ENCODE peak calls at places on chromosomes 1 and 21, in four cellular contexts. K is AG09309, W is astrocyte of the cerebellum, B is stomach. Z is an unnamed sample.

GRCh38 chr1:172914517-172915144 is 136.1 kb downstream of the TNFSF18 start:
- DNase-seq in K (peak; percentile 93), W (no peak), B (no peak), Z (no peak)

GRCh38 chr21:43734830-43735229 is 15.9 kb downstream of the PDXK start:
- DNase-seq in B (peak; percentile 54), W (peak; percentile 83), K (no peak), Z (no peak)

GRCh38 chr1:160307455-160307854 is 22.5 kb upstream of the PEX19 start:
- DNase-seq in B (no peak), W (no peak), K (no peak), Z (no peak)

GRCh38 chr1:34994878-34995277 is 9.7 kb upstream of the TMEM35B start:
- DNase-seq in B (no peak), W (no peak), K (no peak), Z (no peak)

GRCh38 chr1:113793878-113794834 is 18.1 kb downstream of the RSBN1 start:
- DNase-seq in B (no peak), K (no peak), W (no peak), Z (no peak)

GRCh38 chr1:225578247-225578646 is 74.7 kb downstream of the ENAH start:
- DNase-seq in B (no peak), W (no peak), K (no peak), Z (no peak)

GRCh38 chr1:30790850-30791778 is 33.5 kb upstream of the LAPTM5 start:
- DNase-seq in W (no peak), K (no peak), B (no peak), Z (no peak)

GRCh38 chr1:217921126-217921900 is 290.2 kb downstream of the SPATA17 start:
- DNase-seq in W (no peak), B (no peak), K (no peak), Z (no peak)

GRCh38 chr1:42133809-42134526 is 19.2 kb upstream of the GUCA2B start:
- DNase-seq in K (no peak), W (no peak), B (no peak), Z (no peak)

GRCh38 chr1:236354330-236355147 is 39.5 kb upstream of the EDARADD start:
- DNase-seq in W (peak; percentile 28), K (peak; percentile 5), B (no peak), Z (no peak)

GRCh38 chr1:57269621-57270235 is 154.1 kb downstream of the DAB1 start:
- DNase-seq in W (no peak), B (no peak), K (no peak), Z (no peak)

GRCh38 chr1:15442759-15443158 is 4.5 kb downstream of the CTRC start:
- DNase-seq in B (no peak), K (no peak), W (no peak), Z (no peak)

GRCh38 chr1:147336290-147336689 is 93.8 kb downstream of the CHD1L start:
- DNase-seq in K (no peak), B (no peak), W (no peak), Z (no peak)

GRCh38 chr1:1046243-1046642 is 26.3 kb downstream of the AGRN start:
- DNase-seq in B (no peak), W (no peak), K (no peak), Z (no peak)

GRCh38 chr1:48978413-48978812 is 201.7 kb upstream of the BEND5 start:
- DNase-seq in B (no peak), W (no peak), K (no peak), Z (no peak)

GRCh38 chr1:41799723-41800122 is 119.0 kb downstream of the HIVEP3 start:
- DNase-seq in B (no peak), K (no peak), W (no peak), Z (no peak)

GRCh38 chr1:10639301-10640078 is 157.0 kb downstream of the CASZ1 start:
- DNase-seq in W (no peak), K (no peak), B (no peak), Z (no peak)

GRCh38 chr1:15760520-15761211 is 2.1 kb downstream of the FBLIM1 start:
- DNase-seq in K (peak; percentile 39), W (peak; percentile 19), B (no peak), Z (no peak)

GRCh38 chr1:27868932-27869718 is 3.2 kb upstream of the THEMIS2 start:
- DNase-seq in B (no peak), W (no peak), K (no peak), Z (no peak)

GRCh38 chr1:37473431-37474050 is 839 bp upstream of the ZC3H12A start:
- DNase-seq in B (no peak), W (no peak), K (no peak), Z (no peak)

GRCh38 chr1:44786138-44786840 is 1.7 kb downstream of the BEST4 start:
- DNase-seq in W (no peak), B (peak; percentile 77), K (no peak), Z (peak; percentile 83)

GRCh38 chr1:157580179-157580827 is 17.6 kb downstream of the FCRL4 start:
- DNase-seq in B (no peak), W (peak; percentile 49), K (peak; percentile 13), Z (no peak)

GRCh38 chr1:153968000-153968363 is 280 bp downstream of the CREB3L4 start:
- DNase-seq in K (no peak), B (peak; percentile 87), W (no peak), Z (peak; percentile 81)

GRCh38 chr1:175870217-175870616 is 126.8 kb upstream of the TNR start:
- DNase-seq in B (no peak), W (no peak), K (no peak), Z (no peak)

GRCh38 chr1:109191377-109191776 is 22.3 kb upstream of the SARS1 start:
- DNase-seq in B (no peak), W (no peak), K (no peak), Z (no peak)

GRCh38 chr1:58794585-58794984 is 10.7 kb upstream of the JUN start:
- DNase-seq in K (no peak), W (no peak), B (no peak), Z (no peak)

GRCh38 chr21:28788030-28788429 is 204.6 kb downstream of the LTN1 start:
- DNase-seq in W (no peak), K (no peak), B (no peak), Z (no peak)

GRCh38 chr21:23155281-23155680 is 2157.1 kb downstream of the NCAM2 start:
- DNase-seq in B (no peak), W (no peak), K (no peak), Z (no peak)

GRCh38 chr1:109782927-109783326 is 19.2 kb upstream of the EPS8L3 start:
- DNase-seq in B (no peak), W (no peak), K (no peak), Z (peak; percentile 30)

GRCh38 chr1:117375327-117375726 is 8.1 kb downstream of the MAN1A2 start:
- DNase-seq in B (no peak), K (no peak), W (no peak), Z (no peak)

GRCh38 chr1:181208076-181208475 is 119.6 kb downstream of the IER5 start:
- DNase-seq in K (no peak), B (no peak), W (no peak), Z (peak; percentile 41)

GRCh38 chr1:206899717-206900116 is 2.5 kb downstream of the IL24 start:
- DNase-seq in W (no peak), K (no peak), B (no peak), Z (no peak)

GRCh38 chr1:156282143-156282478 is 514 bp downstream of the SMG5 start:
- DNase-seq in W (no peak), B (no peak), K (no peak), Z (no peak)

GRCh38 chr1:156281281-156282142 is 1.1 kb downstream of the SMG5 start:
- DNase-seq in K (no peak), B (no peak), W (no peak), Z (no peak)

GRCh38 chr1:156279837-156280236 is 2.8 kb downstream of the SMG5 start:
- DNase-seq in W (no peak), B (no peak), K (no peak), Z (no peak)

GRCh38 chr1:156276966-156277381 is 5.7 kb downstream of the SMG5 start:
- DNase-seq in K (no peak), W (no peak), B (no peak), Z (no peak)

GRCh38 chr1:156276532-156276931 is 6.1 kb downstream of the SMG5 start:
- DNase-seq in W (no peak), K (peak; percentile 41), B (no peak), Z (no peak)
- H3K4me3 ChIP-seq in W (no peak overlapping the region), K (no peak overlapping the region), B (no peak overlapping the region), Z (no peak overlapping the region)

DNA sequence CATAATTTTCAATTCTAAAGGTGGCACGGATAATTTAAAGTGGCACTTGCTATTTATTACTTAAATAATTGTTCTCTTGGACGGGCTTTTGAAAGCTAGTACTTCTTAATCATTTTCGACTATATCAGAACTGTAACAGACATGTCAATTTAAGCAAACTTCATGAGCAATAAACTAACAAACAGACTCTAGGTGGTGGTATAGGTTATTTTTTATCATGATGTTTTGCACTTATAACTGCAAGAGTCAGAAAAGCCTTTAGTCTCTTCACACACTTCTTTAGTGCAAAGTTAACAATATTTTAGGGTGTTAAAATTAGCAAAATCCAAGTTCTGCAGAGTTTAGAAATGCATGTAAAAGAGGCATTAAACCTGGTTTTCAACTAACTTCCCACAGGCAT is 2.2 kb downstream of the NRIP1 start:
- DNase-seq in B (no peak), W (no peak), K (no peak), Z (no peak)
- H3K4me3 ChIP-seq in B (peak overlapping the region; percentile 84), W (peak overlapping the region; percentile 78), K (peak overlapping the region; percentile 73), Z (peak overlapping the region; percentile 92)

GRCh38 chr1:98044766-98045165 is 123.9 kb upstream of the DPYD start:
- DNase-seq in K (no peak), W (no peak), B (no peak), Z (no peak)
- H3K4me3 ChIP-seq in K (peak overlapping the region; percentile 71), W (peak overlapping the region; percentile 73), B (no peak overlapping the region), Z (no peak overlapping the region)

GRCh38 chr1:11690132-11690668 is 1.3 kb upstream of the DRAXIN start:
- DNase-seq in W (no peak), B (no peak), K (no peak), Z (no peak)
- H3K4me3 ChIP-seq in W (peak overlapping the region; percentile 38), B (peak overlapping the region; percentile 26), K (no peak overlapping the region), Z (peak overlapping the region; percentile 52)

DNA sequence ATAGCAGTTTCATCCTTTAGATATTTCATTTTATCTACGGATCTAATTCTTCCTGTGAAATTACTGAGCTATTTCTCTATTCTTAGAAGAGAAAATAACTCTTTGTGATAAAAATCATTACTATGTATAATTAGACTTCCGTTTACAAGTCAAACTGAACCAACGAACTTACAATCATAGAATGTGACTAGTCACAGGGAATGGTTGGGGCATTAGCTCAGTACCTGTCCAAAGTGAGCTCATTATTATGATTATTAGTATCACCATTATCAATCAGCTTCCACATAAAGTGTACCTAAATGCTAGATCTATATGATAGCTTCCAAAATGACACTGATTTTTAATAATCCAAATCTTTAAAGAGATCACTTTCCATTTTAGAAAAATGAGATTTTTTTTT is 12.5 kb downstream of the AMY2B start:
- DNase-seq in W (no peak), K (no peak), B (no peak), Z (no peak)
- H3K4me3 ChIP-seq in W (no peak overlapping the region), K (no peak overlapping the region), B (no peak overlapping the region), Z (no peak overlapping the region)

DNA sequence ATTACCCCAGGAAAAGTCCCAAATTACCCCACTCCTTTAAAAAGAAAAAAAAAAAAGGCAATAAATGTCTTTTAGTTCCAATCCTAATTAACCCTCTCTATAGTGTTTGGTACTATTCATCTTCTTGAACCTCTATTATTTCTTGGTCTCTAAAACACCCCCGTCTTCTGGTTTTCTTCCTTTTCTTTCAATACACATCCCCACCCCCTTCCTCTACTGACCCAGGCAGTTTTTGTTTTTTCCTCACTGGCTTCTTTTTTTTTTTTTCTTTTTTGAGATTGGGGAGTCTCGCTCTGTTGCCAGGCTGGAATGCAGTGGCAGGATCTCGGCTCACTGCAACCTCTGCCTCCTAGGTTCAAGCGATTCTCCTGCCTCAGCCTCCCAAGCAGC is 26.1 kb downstream of the EGLN1 start:
- DNase-seq in B (no peak), W (no peak), K (no peak), Z (no peak)
- H3K4me3 ChIP-seq in B (no peak overlapping the region), W (no peak overlapping the region), K (no peak overlapping the region), Z (no peak overlapping the region)

GRCh38 chr1:93715529-93716126 is 34.0 kb upstream of the BCAR3 start:
- DNase-seq in K (no peak), B (no peak), W (no peak), Z (no peak)
- H3K4me3 ChIP-seq in K (no peak overlapping the region), B (no peak overlapping the region), W (no peak overlapping the region), Z (no peak overlapping the region)